ENCODE peak calls at places on chromosomes 16 and 17, in four cellular contexts. One of them, this sample, is unnamed.

GRCh38 chr17:79192503-79193500 is 118.2 kb downstream of the ENGASE start:
- DNase-seq in M059J: peak
- DNase-seq in C1 segment of cervical spinal cord: no peak
- DNase-seq in stimulated activated naive CD8-positive, alpha-beta T cell treated with anti-CD3 and anti-CD28 coated beads, Interleukin-15, amount 100 ng/mL, for 72 hours: no peak
- DNase-seq in this sample: peak

GRCh38 chr17:66580601-66581385 is 254.1 kb upstream of the CACNG5 start:
- DNase-seq in M059J: peak
- DNase-seq in C1 segment of cervical spinal cord: no peak
- DNase-seq in stimulated activated naive CD8-positive, alpha-beta T cell treated with anti-CD3 and anti-CD28 coated beads, Interleukin-15, amount 100 ng/mL, for 72 hours: no peak
- DNase-seq in this sample: no peak

GRCh38 chr17:19720631-19721426 is 4.4 kb upstream of the SLC47A2 start:
- DNase-seq in M059J: no peak
- DNase-seq in C1 segment of cervical spinal cord: no peak
- DNase-seq in stimulated activated naive CD8-positive, alpha-beta T cell treated with anti-CD3 and anti-CD28 coated beads, Interleukin-15, amount 100 ng/mL, for 72 hours: no peak
- DNase-seq in this sample: no peak

GRCh38 chr16:78444-79145 is 570 bp downstream of the MPG start:
- DNase-seq in M059J: peak
- DNase-seq in C1 segment of cervical spinal cord: peak
- DNase-seq in stimulated activated naive CD8-positive, alpha-beta T cell treated with anti-CD3 and anti-CD28 coated beads, Interleukin-15, amount 100 ng/mL, for 72 hours: no peak
- DNase-seq in this sample: no peak

GRCh38 chr17:5508855-5509254 is 22.5 kb downstream of the MIS12 start:
- DNase-seq in M059J: peak
- DNase-seq in C1 segment of cervical spinal cord: no peak
- DNase-seq in stimulated activated naive CD8-positive, alpha-beta T cell treated with anti-CD3 and anti-CD28 coated beads, Interleukin-15, amount 100 ng/mL, for 72 hours: no peak
- DNase-seq in this sample: peak

GRCh38 chr17:79778504-79779087 is 648 bp downstream of the CBX2 start:
- DNase-seq in M059J: no peak
- DNase-seq in C1 segment of cervical spinal cord: no peak
- DNase-seq in stimulated activated naive CD8-positive, alpha-beta T cell treated with anti-CD3 and anti-CD28 coated beads, Interleukin-15, amount 100 ng/mL, for 72 hours: no peak
- DNase-seq in this sample: peak

GRCh38 chr17:79942591-79943353 is 92.9 kb downstream of the TBC1D16 start:
- DNase-seq in M059J: peak
- DNase-seq in C1 segment of cervical spinal cord: no peak
- DNase-seq in stimulated activated naive CD8-positive, alpha-beta T cell treated with anti-CD3 and anti-CD28 coated beads, Interleukin-15, amount 100 ng/mL, for 72 hours: no peak
- DNase-seq in this sample: peak

GRCh38 chr16:66515543-66516171 is 34.3 kb downstream of the TK2 start:
- DNase-seq in M059J: peak
- DNase-seq in C1 segment of cervical spinal cord: peak
- DNase-seq in stimulated activated naive CD8-positive, alpha-beta T cell treated with anti-CD3 and anti-CD28 coated beads, Interleukin-15, amount 100 ng/mL, for 72 hours: peak
- DNase-seq in this sample: peak

GRCh38 chr17:80959330-80960036 is 32.2 kb upstream of the CHMP6 start:
- DNase-seq in M059J: peak
- DNase-seq in C1 segment of cervical spinal cord: peak
- DNase-seq in stimulated activated naive CD8-positive, alpha-beta T cell treated with anti-CD3 and anti-CD28 coated beads, Interleukin-15, amount 100 ng/mL, for 72 hours: no peak
- DNase-seq in this sample: peak

GRCh38 chr16:56329887-56330286 is 95.5 kb downstream of the AMFR start:
- DNase-seq in M059J: no peak
- DNase-seq in C1 segment of cervical spinal cord: no peak
- DNase-seq in stimulated activated naive CD8-positive, alpha-beta T cell treated with anti-CD3 and anti-CD28 coated beads, Interleukin-15, amount 100 ng/mL, for 72 hours: no peak
- DNase-seq in this sample: no peak

GRCh38 chr17:48307814-48308411 is 122.1 kb downstream of the SKAP1 start:
- DNase-seq in M059J: peak
- DNase-seq in C1 segment of cervical spinal cord: peak
- DNase-seq in stimulated activated naive CD8-positive, alpha-beta T cell treated with anti-CD3 and anti-CD28 coated beads, Interleukin-15, amount 100 ng/mL, for 72 hours: peak
- DNase-seq in this sample: peak

GRCh38 chr17:59427425-59427921 is 96.0 kb downstream of the YPEL2 start:
- DNase-seq in M059J: peak
- DNase-seq in C1 segment of cervical spinal cord: peak
- DNase-seq in stimulated activated naive CD8-positive, alpha-beta T cell treated with anti-CD3 and anti-CD28 coated beads, Interleukin-15, amount 100 ng/mL, for 72 hours: peak
- DNase-seq in this sample: peak

GRCh38 chr17:48491527-48492273 is 39.1 kb downstream of the HOXB1 start:
- DNase-seq in M059J: no peak
- DNase-seq in C1 segment of cervical spinal cord: no peak
- DNase-seq in stimulated activated naive CD8-positive, alpha-beta T cell treated with anti-CD3 and anti-CD28 coated beads, Interleukin-15, amount 100 ng/mL, for 72 hours: no peak
- DNase-seq in this sample: peak

GRCh38 chr16:75010427-75010826 is 11.6 kb downstream of the ZNRF1 start:
- DNase-seq in M059J: no peak
- DNase-seq in C1 segment of cervical spinal cord: no peak
- DNase-seq in stimulated activated naive CD8-positive, alpha-beta T cell treated with anti-CD3 and anti-CD28 coated beads, Interleukin-15, amount 100 ng/mL, for 72 hours: no peak
- DNase-seq in this sample: no peak

GRCh38 chr16:89210165-89210903 is 7.2 kb upstream of the ZNF778 start:
- DNase-seq in M059J: no peak
- DNase-seq in C1 segment of cervical spinal cord: no peak
- DNase-seq in stimulated activated naive CD8-positive, alpha-beta T cell treated with anti-CD3 and anti-CD28 coated beads, Interleukin-15, amount 100 ng/mL, for 72 hours: no peak
- DNase-seq in this sample: no peak

GRCh38 chr17:72726936-72727335 is 365.6 kb downstream of the SLC39A11 start:
- DNase-seq in M059J: peak
- DNase-seq in C1 segment of cervical spinal cord: no peak
- DNase-seq in stimulated activated naive CD8-positive, alpha-beta T cell treated with anti-CD3 and anti-CD28 coated beads, Interleukin-15, amount 100 ng/mL, for 72 hours: peak
- DNase-seq in this sample: peak

GRCh38 chr17:74921769-74922168 is 1.3 kb downstream of the USH1G start:
- DNase-seq in M059J: no peak
- DNase-seq in C1 segment of cervical spinal cord: no peak
- DNase-seq in stimulated activated naive CD8-positive, alpha-beta T cell treated with anti-CD3 and anti-CD28 coated beads, Interleukin-15, amount 100 ng/mL, for 72 hours: no peak
- DNase-seq in this sample: no peak

GRCh38 chr16:2584742-2585650 is 47.2 kb downstream of the PDPK1 start:
- DNase-seq in M059J: no peak
- DNase-seq in C1 segment of cervical spinal cord: peak
- DNase-seq in stimulated activated naive CD8-positive, alpha-beta T cell treated with anti-CD3 and anti-CD28 coated beads, Interleukin-15, amount 100 ng/mL, for 72 hours: no peak
- DNase-seq in this sample: no peak

GRCh38 chr16:66946974-66947301 is 11.6 kb downstream of the CES2 start:
- DNase-seq in M059J: no peak
- DNase-seq in C1 segment of cervical spinal cord: no peak
- DNase-seq in stimulated activated naive CD8-positive, alpha-beta T cell treated with anti-CD3 and anti-CD28 coated beads, Interleukin-15, amount 100 ng/mL, for 72 hours: no peak
- DNase-seq in this sample: no peak